ENCODE peak calls at places on chromosomes 5 and 9, in ten cellular contexts. One of them, this sample, is unnamed.
A peak's percentile ranks its signal among the peaks of the same experiment; 100 is the strongest.

GRCh38 chr9:20988916-20989315 is 42.5 kb downstream of the HACD4 start:
- DNase-seq in bronchial epithelial cell: peak; percentile 83
- DNase-seq in hepatocyte: no peak
- DNase-seq in stomach: no peak
- DNase-seq in psoas muscle: no peak
- DNase-seq in foreskin fibroblast: peak; percentile 10
- DNase-seq in endothelial cell of umbilical vein: peak; percentile 37
- DNase-seq in BJ: no peak
- DNase-seq in epithelial cell of esophagus: peak; percentile 66
- DNase-seq in HCT116: no peak
- DNase-seq in this sample: no peak

GRCh38 chr9:93635186-93636107 is 59.1 kb downstream of the PHF2 start:
- DNase-seq in bronchial epithelial cell: no peak
- DNase-seq in hepatocyte: no peak
- DNase-seq in stomach: no peak
- DNase-seq in psoas muscle: no peak
- DNase-seq in foreskin fibroblast: no peak
- DNase-seq in endothelial cell of umbilical vein: no peak
- DNase-seq in BJ: no peak
- DNase-seq in epithelial cell of esophagus: no peak
- DNase-seq in HCT116: no peak
- DNase-seq in this sample: peak; percentile 45

GRCh38 chr9:37290881-37291485 is 131.5 kb upstream of the GRHPR start:
- DNase-seq in bronchial epithelial cell: peak; percentile 92
- DNase-seq in hepatocyte: peak; percentile 7
- DNase-seq in stomach: no peak
- DNase-seq in psoas muscle: no peak
- DNase-seq in foreskin fibroblast: peak; percentile 85
- DNase-seq in endothelial cell of umbilical vein: peak; percentile 70
- DNase-seq in BJ: peak; percentile 74
- DNase-seq in epithelial cell of esophagus: peak; percentile 86
- DNase-seq in HCT116: peak; percentile 21
- DNase-seq in this sample: no peak

GRCh38 chr5:176750144-176750543 is 60.2 kb upstream of the UNC5A start:
- DNase-seq in bronchial epithelial cell: no peak
- DNase-seq in hepatocyte: no peak
- DNase-seq in stomach: no peak
- DNase-seq in psoas muscle: no peak
- DNase-seq in foreskin fibroblast: no peak
- DNase-seq in endothelial cell of umbilical vein: no peak
- DNase-seq in BJ: no peak
- DNase-seq in epithelial cell of esophagus: no peak
- DNase-seq in HCT116: no peak
- DNase-seq in this sample: no peak

GRCh38 chr5:6598351-6598900 is 34.4 kb downstream of the NSUN2 start:
- DNase-seq in bronchial epithelial cell: no peak
- DNase-seq in hepatocyte: no peak
- DNase-seq in stomach: no peak
- DNase-seq in psoas muscle: no peak
- DNase-seq in foreskin fibroblast: no peak
- DNase-seq in endothelial cell of umbilical vein: no peak
- DNase-seq in BJ: no peak
- DNase-seq in epithelial cell of esophagus: no peak
- DNase-seq in HCT116: no peak
- DNase-seq in this sample: no peak

GRCh38 chr9:109652971-109653370 is 127.0 kb upstream of the PALM2AKAP2 start:
- DNase-seq in bronchial epithelial cell: peak; percentile 76
- DNase-seq in hepatocyte: peak; percentile 56
- DNase-seq in stomach: no peak
- DNase-seq in psoas muscle: no peak
- DNase-seq in foreskin fibroblast: peak; percentile 60
- DNase-seq in endothelial cell of umbilical vein: no peak
- DNase-seq in BJ: no peak
- DNase-seq in epithelial cell of esophagus: peak; percentile 74
- DNase-seq in HCT116: no peak
- DNase-seq in this sample: no peak

GRCh38 chr5:111961867-111962266 is 204.9 kb upstream of the NREP start:
- DNase-seq in bronchial epithelial cell: no peak
- DNase-seq in hepatocyte: no peak
- DNase-seq in stomach: no peak
- DNase-seq in psoas muscle: no peak
- DNase-seq in foreskin fibroblast: no peak
- DNase-seq in endothelial cell of umbilical vein: no peak
- DNase-seq in BJ: no peak
- DNase-seq in epithelial cell of esophagus: no peak
- DNase-seq in HCT116: no peak
- DNase-seq in this sample: no peak

GRCh38 chr5:74056789-74057164 is 430.8 kb downstream of the ARHGEF28 start:
- DNase-seq in bronchial epithelial cell: peak; percentile 68
- DNase-seq in hepatocyte: peak; percentile 38
- DNase-seq in stomach: peak; percentile 60
- DNase-seq in psoas muscle: no peak
- DNase-seq in foreskin fibroblast: peak; percentile 45
- DNase-seq in endothelial cell of umbilical vein: peak; percentile 64
- DNase-seq in BJ: no peak
- DNase-seq in epithelial cell of esophagus: peak; percentile 77
- DNase-seq in HCT116: no peak
- DNase-seq in this sample: no peak

GRCh38 chr9:89750117-89750551 is 145.3 kb downstream of the GADD45G start:
- DNase-seq in bronchial epithelial cell: no peak
- DNase-seq in hepatocyte: no peak
- DNase-seq in stomach: no peak
- DNase-seq in psoas muscle: no peak
- DNase-seq in foreskin fibroblast: no peak
- DNase-seq in endothelial cell of umbilical vein: no peak
- DNase-seq in BJ: no peak
- DNase-seq in epithelial cell of esophagus: no peak
- DNase-seq in HCT116: no peak
- DNase-seq in this sample: no peak

GRCh38 chr9:3682186-3682585 is 156.4 kb upstream of the RFX3 start:
- DNase-seq in bronchial epithelial cell: no peak
- DNase-seq in hepatocyte: no peak
- DNase-seq in stomach: no peak
- DNase-seq in psoas muscle: no peak
- DNase-seq in foreskin fibroblast: no peak
- DNase-seq in endothelial cell of umbilical vein: no peak
- DNase-seq in BJ: peak; percentile 7
- DNase-seq in epithelial cell of esophagus: no peak
- DNase-seq in HCT116: no peak
- DNase-seq in this sample: no peak

GRCh38 chr9:90070056-90070455 is 465.2 kb downstream of the GADD45G start:
- DNase-seq in bronchial epithelial cell: no peak
- DNase-seq in hepatocyte: no peak
- DNase-seq in stomach: no peak
- DNase-seq in psoas muscle: no peak
- DNase-seq in foreskin fibroblast: no peak
- DNase-seq in endothelial cell of umbilical vein: no peak
- DNase-seq in BJ: no peak
- DNase-seq in epithelial cell of esophagus: no peak
- DNase-seq in HCT116: no peak
- DNase-seq in this sample: no peak

GRCh38 chr9:125423964-125424363 is 162.3 kb downstream of the GAPVD1 start:
- DNase-seq in bronchial epithelial cell: no peak
- DNase-seq in hepatocyte: no peak
- DNase-seq in stomach: no peak
- DNase-seq in psoas muscle: no peak
- DNase-seq in foreskin fibroblast: no peak
- DNase-seq in endothelial cell of umbilical vein: no peak
- DNase-seq in BJ: no peak
- DNase-seq in epithelial cell of esophagus: no peak
- DNase-seq in HCT116: no peak
- DNase-seq in this sample: no peak

GRCh38 chr9:125426926-125427325 is 165.3 kb downstream of the GAPVD1 start:
- DNase-seq in bronchial epithelial cell: no peak
- DNase-seq in hepatocyte: no peak
- DNase-seq in stomach: no peak
- DNase-seq in psoas muscle: peak; percentile 39
- DNase-seq in foreskin fibroblast: no peak
- DNase-seq in endothelial cell of umbilical vein: no peak
- DNase-seq in BJ: no peak
- DNase-seq in epithelial cell of esophagus: no peak
- DNase-seq in HCT116: no peak
- DNase-seq in this sample: no peak

GRCh38 chr9:125427556-125427955 is 165.9 kb downstream of the GAPVD1 start:
- DNase-seq in bronchial epithelial cell: no peak
- DNase-seq in hepatocyte: no peak
- DNase-seq in stomach: no peak
- DNase-seq in psoas muscle: peak; percentile 28
- DNase-seq in foreskin fibroblast: no peak
- DNase-seq in endothelial cell of umbilical vein: no peak
- DNase-seq in BJ: no peak
- DNase-seq in epithelial cell of esophagus: no peak
- DNase-seq in HCT116: peak; percentile 29
- DNase-seq in this sample: no peak

GRCh38 chr9:125425176-125425897 is 163.7 kb downstream of the GAPVD1 start:
- DNase-seq in bronchial epithelial cell: no peak
- DNase-seq in hepatocyte: no peak
- DNase-seq in stomach: no peak
- DNase-seq in psoas muscle: no peak
- DNase-seq in foreskin fibroblast: peak; percentile 34
- DNase-seq in endothelial cell of umbilical vein: no peak
- DNase-seq in BJ: no peak
- DNase-seq in epithelial cell of esophagus: no peak
- DNase-seq in HCT116: no peak
- DNase-seq in this sample: no peak

DNA sequence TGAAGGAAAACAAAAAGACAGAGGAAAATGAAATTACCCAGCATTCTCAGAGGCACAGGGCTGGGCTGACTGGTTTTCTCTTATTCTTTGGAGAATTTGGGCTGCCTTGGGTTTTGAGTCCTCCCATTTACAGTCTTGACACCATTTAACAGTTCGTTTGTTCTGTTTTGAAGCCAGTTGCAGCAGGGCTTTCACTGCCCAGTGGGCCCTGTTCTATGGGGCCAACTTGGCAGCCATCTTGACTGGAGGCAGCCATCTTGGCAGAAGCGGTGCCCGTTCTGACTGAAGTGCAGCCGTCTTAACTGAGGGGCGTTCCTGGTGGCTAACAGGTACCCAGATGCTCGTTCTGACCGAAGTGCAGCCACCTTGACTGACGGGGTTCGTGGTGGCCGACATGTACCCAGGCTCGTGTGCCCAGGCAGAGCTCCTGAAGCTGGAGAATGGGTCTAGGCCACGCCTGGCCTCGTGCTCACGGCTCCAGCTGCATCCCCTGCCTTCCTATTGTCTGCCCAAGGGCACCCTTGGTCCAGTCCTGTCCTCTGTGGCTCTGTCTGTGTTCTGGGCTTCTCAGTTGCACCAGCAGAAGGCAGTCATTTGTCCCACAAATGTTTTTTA is 164.4 kb downstream of the GAPVD1 start:
- DNase-seq in bronchial epithelial cell: no peak
- DNase-seq in hepatocyte: no peak
- DNase-seq in stomach: no peak
- DNase-seq in psoas muscle: no peak
- DNase-seq in foreskin fibroblast: no peak
- DNase-seq in endothelial cell of umbilical vein: no peak
- DNase-seq in BJ: no peak
- DNase-seq in epithelial cell of esophagus: no peak
- DNase-seq in HCT116: no peak
- DNase-seq in this sample: no peak
- TF ChIP-seq CTCF in bronchial epithelial cell: no peak
- TF ChIP-seq CTCF in hepatocyte: no peak
- TF ChIP-seq CTCF in stomach: no peak
- TF ChIP-seq CTCF in psoas muscle: no peak
- TF ChIP-seq CTCF in foreskin fibroblast: no peak
- TF ChIP-seq CTCF in endothelial cell of umbilical vein: no peak
- TF ChIP-seq CTCF in BJ: no peak
- TF ChIP-seq CTCF in epithelial cell of esophagus: no peak
- TF ChIP-seq CTCF in HCT116: no peak
- TF ChIP-seq CTCF in this sample: no peak

DNA sequence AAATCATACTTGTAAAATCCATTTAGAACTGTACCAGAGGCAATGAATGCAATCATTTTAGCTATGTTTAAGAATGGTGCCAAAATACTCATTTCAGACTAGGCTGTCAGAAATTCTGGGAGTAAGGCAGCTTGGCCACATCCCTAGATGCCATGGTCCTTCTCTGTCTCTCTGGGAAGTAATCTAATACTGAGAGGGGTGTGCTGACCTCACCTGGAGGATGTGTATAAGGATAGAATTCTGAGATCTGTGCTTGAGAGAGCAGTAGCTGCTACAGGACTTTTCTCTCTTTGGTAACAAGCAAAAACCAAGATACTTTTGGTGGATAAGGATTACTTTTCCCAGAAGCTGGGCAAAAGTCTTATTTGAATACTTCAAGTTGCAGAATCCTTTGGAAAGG is 68.1 kb upstream of the MRPS30 start:
- DNase-seq in bronchial epithelial cell: no peak
- DNase-seq in hepatocyte: no peak
- DNase-seq in stomach: no peak
- DNase-seq in psoas muscle: no peak
- DNase-seq in foreskin fibroblast: no peak
- DNase-seq in endothelial cell of umbilical vein: no peak
- DNase-seq in BJ: no peak
- DNase-seq in epithelial cell of esophagus: peak; percentile 8
- DNase-seq in HCT116: no peak
- DNase-seq in this sample: no peak
- TF ChIP-seq CTCF in bronchial epithelial cell: no peak
- TF ChIP-seq CTCF in hepatocyte: no peak
- TF ChIP-seq CTCF in stomach: no peak
- TF ChIP-seq CTCF in psoas muscle: no peak
- TF ChIP-seq CTCF in foreskin fibroblast: no peak
- TF ChIP-seq CTCF in endothelial cell of umbilical vein: no peak
- TF ChIP-seq CTCF in BJ: no peak
- TF ChIP-seq CTCF in epithelial cell of esophagus: peak; percentile 13
- TF ChIP-seq CTCF in HCT116: no peak
- TF ChIP-seq CTCF in this sample: no peak

GRCh38 chr9:95182854-95183563 is 134.5 kb downstream of the FANCC start:
- DNase-seq in bronchial epithelial cell: no peak
- DNase-seq in hepatocyte: peak; percentile 47
- DNase-seq in stomach: no peak
- DNase-seq in psoas muscle: no peak
- DNase-seq in foreskin fibroblast: no peak
- DNase-seq in endothelial cell of umbilical vein: no peak
- DNase-seq in BJ: no peak
- DNase-seq in epithelial cell of esophagus: no peak
- DNase-seq in HCT116: no peak
- DNase-seq in this sample: no peak
- TF ChIP-seq CTCF in bronchial epithelial cell: peak; percentile 1
- TF ChIP-seq CTCF in hepatocyte: peak; percentile 43
- TF ChIP-seq CTCF in stomach: peak; percentile 7
- TF ChIP-seq CTCF in psoas muscle: no peak
- TF ChIP-seq CTCF in foreskin fibroblast: peak; percentile 13
- TF ChIP-seq CTCF in endothelial cell of umbilical vein: no peak
- TF ChIP-seq CTCF in BJ: peak; percentile 43
- TF ChIP-seq CTCF in epithelial cell of esophagus: peak; percentile 26
- TF ChIP-seq CTCF in HCT116: peak; percentile 38
- TF ChIP-seq CTCF in this sample: no peak

DNA sequence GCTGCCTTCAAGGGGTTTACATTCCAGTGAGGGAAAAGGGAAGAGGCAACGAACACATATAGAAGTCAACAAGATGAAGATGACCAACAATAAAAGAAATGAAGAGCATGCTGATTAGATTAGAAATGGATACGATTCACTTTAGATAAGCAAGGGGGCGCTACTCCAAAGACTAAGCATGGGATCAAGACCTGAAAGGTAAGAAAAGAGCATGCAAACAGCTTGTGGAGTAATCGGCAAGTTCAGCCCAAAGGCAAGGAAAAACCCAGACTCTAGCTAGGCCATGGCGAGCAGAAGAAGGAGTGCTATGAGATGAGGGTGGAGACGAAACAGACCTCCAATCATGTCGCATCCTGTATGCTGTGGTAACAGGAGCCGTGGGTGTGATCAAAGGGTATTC is 124.4 kb downstream of the FANCC start:
- DNase-seq in bronchial epithelial cell: no peak
- DNase-seq in hepatocyte: no peak
- DNase-seq in stomach: no peak
- DNase-seq in psoas muscle: no peak
- DNase-seq in foreskin fibroblast: no peak
- DNase-seq in endothelial cell of umbilical vein: no peak
- DNase-seq in BJ: no peak
- DNase-seq in epithelial cell of esophagus: no peak
- DNase-seq in HCT116: peak; percentile 12
- DNase-seq in this sample: no peak
- TF ChIP-seq CTCF in bronchial epithelial cell: peak; percentile 5
- TF ChIP-seq CTCF in hepatocyte: no peak
- TF ChIP-seq CTCF in stomach: no peak
- TF ChIP-seq CTCF in psoas muscle: no peak
- TF ChIP-seq CTCF in foreskin fibroblast: no peak
- TF ChIP-seq CTCF in endothelial cell of umbilical vein: no peak
- TF ChIP-seq CTCF in BJ: no peak
- TF ChIP-seq CTCF in epithelial cell of esophagus: no peak
- TF ChIP-seq CTCF in HCT116: peak; percentile 57
- TF ChIP-seq CTCF in this sample: no peak